ENCODE peak calls at places on chromosome 3, in six cellular contexts. E is NCI-H82, D is A172, L is astrocyte of the spinal cord, S is K562, Y is left lobe of liver. U is an unnamed sample.

GRCh38 chr3:178406206-178406605 is 130.0 kb upstream of the KCNMB2 start:
- DNase-seq in D (no peak), E (no peak), Y (no peak), L (peak; percentile 53), S (no peak), U (no peak)

GRCh38 chr3:135860761-135861160 is 104.8 kb upstream of the PPP2R3A start:
- DNase-seq in L (no peak), E (peak; percentile 72), Y (no peak), S (no peak), D (no peak), U (no peak)

GRCh38 chr3:34012102-34012461 is 213.7 kb downstream of the PDCD6IP start:
- DNase-seq in E (peak; percentile 86), Y (no peak), L (peak; percentile 96), D (peak; percentile 99), S (peak; percentile 44), U (peak; percentile 94)

GRCh38 chr3:99355465-99355864 is 282.9 kb upstream of the COL8A1 start:
- DNase-seq in L (no peak), E (no peak), D (no peak), Y (no peak), S (no peak), U (no peak)

GRCh38 chr3:2156244-2156847 is 57.7 kb downstream of the CNTN4 start:
- DNase-seq in E (peak; percentile 70), L (no peak), S (peak; percentile 47), D (no peak), Y (no peak), U (no peak)

GRCh38 chr3:42979044-42979962 is at the start of gene GASK1A:
- DNase-seq in S (no peak), L (peak; percentile 3), E (peak; percentile 59), Y (peak; percentile 82), D (no peak), U (no peak)

GRCh38 chr3:14646589-14647413 is 4.8 kb upstream of the CCDC174 start:
- DNase-seq in L (no peak), S (peak; percentile 50), E (peak; percentile 5), Y (no peak), D (no peak), U (no peak)

GRCh38 chr3:53693441-53693840 is 152.8 kb downstream of the CHDH start:
- DNase-seq in L (no peak), S (no peak), D (no peak), E (no peak), Y (no peak), U (no peak)

GRCh38 chr3:37229291-37229690 is 54.9 kb upstream of the LRRFIP2 start:
- DNase-seq in E (peak; percentile 28), Y (no peak), S (no peak), L (no peak), D (no peak), U (no peak)

GRCh38 chr3:66481071-66482001 is 19.5 kb downstream of the LRIG1 start:
- DNase-seq in Y (peak; percentile 61), L (no peak), S (no peak), E (no peak), D (no peak), U (no peak)

GRCh38 chr3:8441969-8442559 is 59.6 kb upstream of the LMCD1 start:
- DNase-seq in E (peak; percentile 44), L (peak; percentile 75), Y (no peak), D (peak; percentile 77), S (peak; percentile 37), U (peak; percentile 57)

GRCh38 chr3:78737988-78738387 is 1029.8 kb downstream of the ROBO1 start:
- DNase-seq in L (no peak), Y (no peak), D (peak; percentile 19), S (no peak), E (peak; percentile 90), U (no peak)

GRCh38 chr3:49724586-49724985 is 835 bp upstream of the GMPPB start:
- DNase-seq in Y (peak; percentile 57), D (no peak), E (peak; percentile 37), L (peak; percentile 21), S (no peak), U (no peak)

GRCh38 chr3:72118593-72118992 is 333.6 kb upstream of the PROK2 start:
- DNase-seq in Y (no peak), E (no peak), S (no peak), D (no peak), L (no peak), U (no peak)

GRCh38 chr3:135143474-135143873 is 348.4 kb downstream of the EPHB1 start:
- DNase-seq in S (no peak), E (no peak), L (no peak), Y (peak; percentile 92), D (no peak), U (no peak)

GRCh38 chr3:50347187-50347813 is 1.8 kb upstream of the ZMYND10 start:
- DNase-seq in L (peak; percentile 72), D (peak; percentile 68), E (peak; percentile 73), Y (peak; percentile 74), S (peak; percentile 74), U (no peak)

GRCh38 chr3:128922804-128923459 is 43.5 kb downstream of the ACAD9 start:
- DNase-seq in Y (peak; percentile 23), L (no peak), E (peak; percentile 32), S (no peak), D (no peak), U (no peak)

GRCh38 chr3:94184781-94185180 is 121.9 kb downstream of the NSUN3 start:
- DNase-seq in D (peak; percentile 58), Y (no peak), E (no peak), L (peak; percentile 10), S (no peak), U (no peak)

GRCh38 chr3:69082805-69083204 is 1.9 kb upstream of the ARL6IP5 start:
- DNase-seq in S (peak; percentile 17), L (peak; percentile 83), E (peak; percentile 90), D (peak; percentile 85), Y (no peak), U (no peak)

GRCh38 chr3:11640009-11640673 is 3.6 kb downstream of the VGLL4 start:
- DNase-seq in L (no peak), S (no peak), D (no peak), Y (no peak), E (peak; percentile 90), U (no peak)

GRCh38 chr3:13518516-13519351 is 30.2 kb upstream of the FBLN2 start:
- DNase-seq in Y (no peak), S (no peak), E (no peak), L (peak; percentile 39), D (no peak), U (no peak)

GRCh38 chr3:195905970-195906864 is 2.1 kb downstream of the TNK2 start:
- DNase-seq in Y (no peak), E (no peak), L (peak; percentile 50), D (peak; percentile 21), S (no peak), U (no peak)

GRCh38 chr3:194832346-194833104 is 146.8 kb downstream of the FAM43A start:
- DNase-seq in E (no peak), Y (no peak), D (no peak), S (no peak), L (no peak), U (no peak)

GRCh38 chr3:32975891-32976290 is 24.4 kb downstream of the CCR4 start:
- DNase-seq in Y (no peak), E (no peak), S (peak; percentile 31), L (no peak), D (no peak), U (no peak)

GRCh38 chr3:28940530-28940929 is 340.3 kb upstream of the RBMS3 start:
- DNase-seq in D (peak; percentile 91), S (no peak), Y (no peak), L (peak; percentile 97), E (no peak), U (peak; percentile 59)

GRCh38 chr3:169509359-169509758 is 154.2 kb downstream of the MECOM start:
- DNase-seq in L (no peak), E (no peak), S (no peak), Y (no peak), D (no peak), U (no peak)

GRCh38 chr3:186823391-186823790 is 17.1 kb upstream of the RFC4 start:
- DNase-seq in S (no peak), E (no peak), L (peak; percentile 40), Y (no peak), D (no peak), U (no peak)

GRCh38 chr3:22306454-22306853 is 555.4 kb upstream of the ZNF385D start:
- DNase-seq in D (no peak), Y (no peak), L (no peak), E (peak; percentile 1), S (no peak), U (no peak)

GRCh38 chr3:40593351-40593750 is 68.6 kb downstream of the ZNF621 start:
- DNase-seq in S (no peak), D (peak; percentile 54), L (peak; percentile 48), E (no peak), Y (no peak), U (no peak)

GRCh38 chr3:189629803-189630455 is 1.3 kb upstream of the TP63 start:
- DNase-seq in D (no peak), S (no peak), Y (peak; percentile 71), L (peak; percentile 9), E (no peak), U (no peak)

GRCh38 chr3:21654662-21655061 is 96.3 kb downstream of the ZNF385D start:
- DNase-seq in S (no peak), D (peak; percentile 60), E (no peak), L (peak; percentile 84), Y (no peak), U (no peak)

GRCh38 chr3:185912929-185913901 is 24.6 kb downstream of the TRA2B start:
- DNase-seq in L (no peak), S (no peak), E (peak; percentile 59), D (no peak), Y (no peak), U (no peak)

GRCh38 chr3:127458698-127459097 is 131.8 kb downstream of the TPRA1 start:
- DNase-seq in E (no peak), L (no peak), S (peak; percentile 41), D (no peak), Y (no peak), U (no peak)

GRCh38 chr3:71305246-71306206 is 278.0 kb downstream of the FOXP1 start:
- DNase-seq in Y (no peak), S (no peak), E (peak; percentile 5), D (no peak), L (peak; percentile 62), U (no peak)

GRCh38 chr3:172313671-172314070 is 134.6 kb downstream of the GHSR start:
- DNase-seq in S (no peak), Y (no peak), D (no peak), L (no peak), E (no peak), U (no peak)